ENCODE peak calls at places on chromosomes 16 and 17, in six cellular contexts. V is activated CD4-positive, alpha-beta T cell treated with anti-CD3 and anti-CD28 coated beads for 4 hours; A is activated gamma-delta T cell treated with Interleukin-2 at 50 U/mL for 16 hours; G is KG1; U is adrenal gland; I is fibroblast of the aortic adventitia. D is an unnamed sample.

GRCh38 chr16:28292731-28293588 is 635 bp downstream of the SBK1 start:
- DNase-seq in G (no peak), V (peak; percentile 16), U (no peak), A (no peak), I (no peak), D (peak; percentile 28)

GRCh38 chr17:82980632-82981031 is 98.8 kb upstream of the METRNL start:
- DNase-seq in V (no peak), A (no peak), I (no peak), G (no peak), U (no peak), D (no peak)

GRCh38 chr16:5916711-5917191 is 819.2 kb upstream of the EEF2KMT start:
- DNase-seq in I (no peak), G (no peak), U (no peak), A (no peak), V (no peak), D (no peak)

GRCh38 chr17:82858376-82859126 is 18.7 kb upstream of the ZNF750 start:
- DNase-seq in A (peak; percentile 32), I (no peak), U (no peak), V (peak; percentile 47), G (no peak), D (no peak)

GRCh38 chr16:24257965-24258364 is 1.8 kb downstream of the CACNG3 start:
- DNase-seq in I (no peak), G (no peak), U (no peak), A (no peak), V (no peak), D (no peak)

GRCh38 chr16:70444249-70445063 is 5.6 kb upstream of the ST3GAL2 start:
- DNase-seq in U (no peak), V (no peak), G (no peak), A (no peak), I (no peak), D (no peak)

GRCh38 chr16:57374067-57374534 is 1.8 kb downstream of the CX3CL1 start:
- DNase-seq in A (no peak), G (no peak), U (no peak), V (no peak), I (no peak), D (no peak)

GRCh38 chr17:18161226-18162094 is 22.2 kb upstream of the ALKBH5 start:
- DNase-seq in U (no peak), A (no peak), V (no peak), I (no peak), G (no peak), D (no peak)

GRCh38 chr16:89417352-89417751 is 73.0 kb downstream of the ANKRD11 start:
- DNase-seq in G (no peak), I (no peak), U (no peak), A (no peak), V (no peak), D (no peak)

GRCh38 chr17:44005865-44006580 is 1.6 kb downstream of the NAGS start:
- DNase-seq in I (no peak), V (peak; percentile 26), U (peak; percentile 32), G (no peak), A (peak; percentile 25), D (peak; percentile 44)

GRCh38 chr17:35804658-35805192 is 4.6 kb upstream of the TAF15 start:
- DNase-seq in V (peak; percentile 25), G (peak; percentile 70), A (peak; percentile 21), I (peak; percentile 96), U (peak; percentile 65), D (peak; percentile 40)

GRCh38 chr17:79073706-79074088 is 927 bp upstream of the ENGASE start:
- DNase-seq in U (no peak), A (no peak), V (no peak), I (no peak), G (no peak), D (no peak)

GRCh38 chr16:84462296-84463210 is 41.9 kb downstream of the MEAK7 start:
- DNase-seq in G (no peak), I (no peak), V (no peak), U (peak; percentile 33), A (no peak), D (no peak)

GRCh38 chr17:68294196-68294555 is 2.9 kb downstream of the ARSG start:
- DNase-seq in G (no peak), I (no peak), U (no peak), V (no peak), A (no peak), D (no peak)

GRCh38 chr17:7557825-7558543 is 566 bp upstream of the TNFSF13 start:
- DNase-seq in I (peak; percentile 89), U (peak; percentile 89), A (no peak), V (no peak), G (no peak), D (peak; percentile 41)

GRCh38 chr17:63024201-63024600 is 58.2 kb downstream of the TANC2 start:
- DNase-seq in A (no peak), G (no peak), U (no peak), I (no peak), V (no peak), D (no peak)

GRCh38 chr17:14886200-14886739 is 378.9 kb downstream of the PMP22 start:
- DNase-seq in V (no peak), U (no peak), I (peak; percentile 8), G (no peak), A (no peak), D (no peak)

GRCh38 chr17:81402530-81402941 is 7.3 kb downstream of the BAHCC1 start:
- DNase-seq in V (no peak), A (no peak), G (no peak), U (no peak), I (peak; percentile 50), D (no peak)

GRCh38 chr16:27465483-27465879 is 63.5 kb downstream of the IL21R start:
- DNase-seq in V (no peak), A (no peak), I (no peak), U (no peak), G (no peak), D (no peak)

GRCh38 chr17:75263051-75263450 is 1.4 kb downstream of the MRPS7 start:
- DNase-seq in V (no peak), A (no peak), U (no peak), G (no peak), I (no peak), D (no peak)

GRCh38 chr16:51813609-51814008 is 662.5 kb upstream of the SALL1 start:
- DNase-seq in G (no peak), I (no peak), A (no peak), V (no peak), U (no peak), D (no peak)

GRCh38 chr16:19130852-19131808 is 17.4 kb downstream of the ITPRIPL2 start:
- DNase-seq in I (peak; percentile 58), G (no peak), V (no peak), A (no peak), U (peak; percentile 46), D (no peak)

GRCh38 chr17:21286066-21286770 is 1.7 kb downstream of the MAP2K3 start:
- DNase-seq in I (peak; percentile 99), U (peak; percentile 96), G (no peak), A (no peak), V (peak; percentile 43), D (peak; percentile 34)

GRCh38 chr16:24853830-24854229 is 8.1 kb downstream of the SLC5A11 start:
- DNase-seq in A (no peak), I (peak; percentile 66), G (no peak), V (no peak), U (no peak), D (no peak)

GRCh38 chr16:74931445-74931844 is 53.5 kb downstream of the WDR59 start:
- DNase-seq in I (no peak), G (no peak), V (no peak), A (no peak), U (no peak), D (no peak)

GRCh38 chr16:4696172-4696904 is 3.0 kb downstream of the NUDT16L1 start:
- DNase-seq in U (peak; percentile 70), I (peak; percentile 59), G (no peak), A (no peak), V (no peak), D (no peak)

GRCh38 chr17:75776399-75777242 is 8.0 kb upstream of the UNK start:
- DNase-seq in A (no peak), U (peak; percentile 54), I (peak; percentile 40), V (no peak), G (no peak), D (no peak)

GRCh38 chr16:4472880-4473279 is 1.5 kb downstream of the NMRAL1 start:
- DNase-seq in I (no peak), U (no peak), A (no peak), V (no peak), G (no peak), D (no peak)

GRCh38 chr16:4184038-4184702 is 57.7 kb downstream of the SRL start:
- DNase-seq in G (no peak), I (no peak), V (no peak), U (peak; percentile 34), A (no peak), D (no peak)

GRCh38 chr16:46739934-46740333 is 8.2 kb downstream of the MYLK3 start:
- DNase-seq in G (no peak), U (no peak), V (no peak), A (no peak), I (no peak), D (no peak)

GRCh38 chr17:50055055-50055425 is 870 bp upstream of the ITGA3 start:
- DNase-seq in V (peak; percentile 10), U (peak; percentile 62), A (no peak), G (no peak), I (no peak), D (peak; percentile 13)

GRCh38 chr17:12977008-12977751 is 40.6 kb downstream of the ELAC2 start:
- DNase-seq in V (no peak), U (no peak), G (no peak), A (no peak), I (peak; percentile 20), D (no peak)

GRCh38 chr17:1931759-1932579 is 93.2 kb downstream of the RTN4RL1 start:
- DNase-seq in V (no peak), G (no peak), I (peak; percentile 16), U (no peak), A (no peak), D (no peak)

GRCh38 chr17:77253611-77254051 is 112.9 kb downstream of the SEC14L1 start:
- DNase-seq in G (no peak), U (no peak), V (no peak), A (no peak), I (no peak), D (no peak)

GRCh38 chr17:31654936-31655335 is 204.1 kb downstream of the COPRS start:
- DNase-seq in U (no peak), V (no peak), G (no peak), A (no peak), I (no peak), D (no peak)

GRCh38 chr16:89143201-89143741 is 28.3 kb upstream of the CDH15 start:
- DNase-seq in A (no peak), G (no peak), V (no peak), I (no peak), U (no peak), D (no peak)

GRCh38 chr16:84557504-84557903 is 53.0 kb upstream of the MEAK7 start:
- DNase-seq in A (no peak), I (no peak), U (no peak), V (no peak), G (no peak), D (no peak)

GRCh38 chr17:41717408-41718286 is 5.5 kb downstream of the GAST start:
- DNase-seq in U (no peak), V (peak; percentile 28), G (no peak), I (peak; percentile 37), A (no peak), D (no peak)

D was measured in stimulated activated CD4-positive, alpha-beta T cell treated with anti-CD3 and anti-CD28 coated beads, Interleukin-2, amount 100 ng/mL, for 24 hours.